ENCODE peak calls at places on chromosomes 6 and 20, in four cellular contexts. One of them, this sample, is unnamed.

GRCh38 chr6:165662041-165662491 is 975 bp downstream of the PDE10A start:
- DNase-seq in GM12878: no peak
- DNase-seq in HL-60: no peak
- DNase-seq in K562: no peak
- DNase-seq in this sample: no peak

GRCh38 chr6:139290787-139291294 is 957 bp downstream of the TXLNB start:
- DNase-seq in GM12878: peak; percentile 88
- DNase-seq in HL-60: peak; percentile 72
- DNase-seq in K562: no peak
- DNase-seq in this sample: peak; percentile 39

GRCh38 chr6:5636210-5637030 is 370.3 kb downstream of the NRN1 start:
- DNase-seq in GM12878: no peak
- DNase-seq in HL-60: no peak
- DNase-seq in K562: no peak
- DNase-seq in this sample: no peak

GRCh38 chr6:35496036-35496850 is 636 bp downstream of the TEAD3 start:
- DNase-seq in GM12878: no peak
- DNase-seq in HL-60: no peak
- DNase-seq in K562: peak; percentile 71
- DNase-seq in this sample: no peak

GRCh38 chr6:14454467-14454763 is 336.8 kb downstream of the CD83 start:
- DNase-seq in GM12878: no peak
- DNase-seq in HL-60: no peak
- DNase-seq in K562: peak; percentile 57
- DNase-seq in this sample: no peak

GRCh38 chr20:20557406-20557805 is 155.0 kb downstream of the RALGAPA2 start:
- DNase-seq in GM12878: no peak
- DNase-seq in HL-60: no peak
- DNase-seq in K562: no peak
- DNase-seq in this sample: no peak

GRCh38 chr6:109451376-109451775 is 4.2 kb downstream of the MICAL1 start:
- DNase-seq in GM12878: no peak
- DNase-seq in HL-60: no peak
- DNase-seq in K562: no peak
- DNase-seq in this sample: no peak

GRCh38 chr6:105135907-105136432 is 43.8 kb downstream of the POPDC3 start:
- DNase-seq in GM12878: no peak
- DNase-seq in HL-60: no peak
- DNase-seq in K562: no peak
- DNase-seq in this sample: no peak

GRCh38 chr6:156283091-156283490 is 494.1 kb upstream of the ARID1B start:
- DNase-seq in GM12878: no peak
- DNase-seq in HL-60: no peak
- DNase-seq in K562: no peak
- DNase-seq in this sample: no peak

GRCh38 chr6:35240838-35241801 is 18.4 kb upstream of the ZNF76 start:
- DNase-seq in GM12878: no peak
- DNase-seq in HL-60: peak; percentile 68
- DNase-seq in K562: peak; percentile 84
- DNase-seq in this sample: peak; percentile 83

GRCh38 chr6:24613361-24614047 is 32.5 kb downstream of the KIAA0319 start:
- DNase-seq in GM12878: no peak
- DNase-seq in HL-60: no peak
- DNase-seq in K562: no peak
- DNase-seq in this sample: no peak

GRCh38 chr6:134436281-134436815 is 118.4 kb upstream of the SGK1 start:
- DNase-seq in GM12878: peak; percentile 57
- DNase-seq in HL-60: no peak
- DNase-seq in K562: peak; percentile 76
- DNase-seq in this sample: peak; percentile 33

GRCh38 chr6:4360920-4361319 is 225.5 kb upstream of the ECI2 start:
- DNase-seq in GM12878: no peak
- DNase-seq in HL-60: no peak
- DNase-seq in K562: no peak
- DNase-seq in this sample: no peak

GRCh38 chr6:854405-855073 is 161.6 kb upstream of the EXOC2 start:
- DNase-seq in GM12878: no peak
- DNase-seq in HL-60: no peak
- DNase-seq in K562: no peak
- DNase-seq in this sample: no peak

GRCh38 chr6:3722211-3722621 is 29.3 kb downstream of the PXDC1 start:
- DNase-seq in GM12878: no peak
- DNase-seq in HL-60: no peak
- DNase-seq in K562: no peak
- DNase-seq in this sample: no peak

GRCh38 chr20:16553684-16554083 is 19.6 kb downstream of the KIF16B start:
- DNase-seq in GM12878: no peak
- DNase-seq in HL-60: no peak
- DNase-seq in K562: no peak
- DNase-seq in this sample: no peak

GRCh38 chr20:45347936-45348809 is at the start of gene SDC4:
- DNase-seq in GM12878: no peak
- DNase-seq in HL-60: no peak
- DNase-seq in K562: peak; percentile 86
- DNase-seq in this sample: no peak

GRCh38 chr20:6017467-6017866 is 36.4 kb downstream of the LRRN4 start:
- DNase-seq in GM12878: no peak
- DNase-seq in HL-60: no peak
- DNase-seq in K562: no peak
- DNase-seq in this sample: no peak

GRCh38 chr6:122207061-122207460 is 192.4 kb upstream of the HSF2 start:
- DNase-seq in GM12878: no peak
- DNase-seq in HL-60: no peak
- DNase-seq in K562: no peak
- DNase-seq in this sample: no peak

GRCh38 chr6:44851176-44851575 is 463.7 kb downstream of the CDC5L start:
- DNase-seq in GM12878: no peak
- DNase-seq in HL-60: no peak
- DNase-seq in K562: no peak
- DNase-seq in this sample: no peak

GRCh38 chr6:96787846-96788580 is 49.3 kb downstream of the GPR63 start:
- DNase-seq in GM12878: no peak
- DNase-seq in HL-60: no peak
- DNase-seq in K562: no peak
- DNase-seq in this sample: no peak

GRCh38 chr6:88573971-88574370 is 389.4 kb downstream of the RNGTT start:
- DNase-seq in GM12878: no peak
- DNase-seq in HL-60: no peak
- DNase-seq in K562: no peak
- DNase-seq in this sample: no peak

GRCh38 chr20:60206259-60206658 is 248.0 kb downstream of the CDH26 start:
- DNase-seq in GM12878: no peak
- DNase-seq in HL-60: peak; percentile 63
- DNase-seq in K562: peak; percentile 17
- DNase-seq in this sample: no peak

GRCh38 chr6:139368661-139369060 is 5.8 kb downstream of the CITED2 start:
- DNase-seq in GM12878: no peak
- DNase-seq in HL-60: no peak
- DNase-seq in K562: no peak
- DNase-seq in this sample: no peak

GRCh38 chr6:111409430-111409829 is 73.6 kb downstream of the REV3L start:
- DNase-seq in GM12878: no peak
- DNase-seq in HL-60: no peak
- DNase-seq in K562: no peak
- DNase-seq in this sample: no peak

GRCh38 chr6:48630511-48630910 is 519.5 kb upstream of the PTCHD4 start:
- DNase-seq in GM12878: no peak
- DNase-seq in HL-60: no peak
- DNase-seq in K562: no peak
- DNase-seq in this sample: no peak

GRCh38 chr6:115629415-115629814 is 431.3 kb downstream of the FRK start:
- DNase-seq in GM12878: no peak
- DNase-seq in HL-60: no peak
- DNase-seq in K562: no peak
- DNase-seq in this sample: no peak

GRCh38 chr6:33577106-33577535 is 3.0 kb downstream of the BAK1 start:
- DNase-seq in GM12878: no peak
- DNase-seq in HL-60: peak; percentile 85
- DNase-seq in K562: no peak
- DNase-seq in this sample: no peak

GRCh38 chr6:1607236-1607556 is 2.5 kb upstream of the FOXC1 start:
- DNase-seq in GM12878: no peak
- DNase-seq in HL-60: no peak
- DNase-seq in K562: no peak
- DNase-seq in this sample: no peak

GRCh38 chr20:3995749-3996305 is 19.5 kb downstream of the RNF24 start:
- DNase-seq in GM12878: no peak
- DNase-seq in HL-60: no peak
- DNase-seq in K562: no peak
- DNase-seq in this sample: no peak

GRCh38 chr6:65199683-65200082 is 507.3 kb downstream of the EYS start:
- DNase-seq in GM12878: no peak
- DNase-seq in HL-60: no peak
- DNase-seq in K562: no peak
- DNase-seq in this sample: no peak

GRCh38 chr6:134004714-134005113 is 47.7 kb downstream of the SLC2A12 start:
- DNase-seq in GM12878: no peak
- DNase-seq in HL-60: no peak
- DNase-seq in K562: no peak
- DNase-seq in this sample: no peak

GRCh38 chr20:50260480-50261221 is 70.0 kb downstream of the CEBPB start:
- DNase-seq in GM12878: no peak
- DNase-seq in HL-60: peak; percentile 85
- DNase-seq in K562: peak; percentile 38
- DNase-seq in this sample: no peak

GRCh38 chr6:31643818-31644454 is 8.5 kb downstream of the BAG6 start:
- DNase-seq in GM12878: no peak
- DNase-seq in HL-60: no peak
- DNase-seq in K562: no peak
- DNase-seq in this sample: no peak

GRCh38 chr20:39259808-39260207 is 297.7 kb downstream of the DHX35 start:
- DNase-seq in GM12878: no peak
- DNase-seq in HL-60: no peak
- DNase-seq in K562: no peak
- DNase-seq in this sample: no peak

GRCh38 chr20:46808565-46808964 is 86.1 kb upstream of the EYA2 start:
- DNase-seq in GM12878: no peak
- DNase-seq in HL-60: no peak
- DNase-seq in K562: no peak
- DNase-seq in this sample: no peak

GRCh38 chr20:59933296-59933848 is at the start of gene SYCP2:
- DNase-seq in GM12878: no peak
- DNase-seq in HL-60: no peak
- DNase-seq in K562: peak; percentile 92
- DNase-seq in this sample: no peak

GRCh38 chr20:35434085-35435005 is 3.7 kb downstream of the GDF5 start:
- DNase-seq in GM12878: no peak
- DNase-seq in HL-60: no peak
- DNase-seq in K562: no peak
- DNase-seq in this sample: no peak

GRCh38 chr20:35432430-35432735 is 5.6 kb downstream of the GDF5 start:
- DNase-seq in GM12878: no peak
- DNase-seq in HL-60: no peak
- DNase-seq in K562: no peak
- DNase-seq in this sample: no peak

GRCh38 chr20:35436175-35436568 is 1.9 kb downstream of the GDF5 start:
- DNase-seq in GM12878: no peak
- DNase-seq in HL-60: no peak
- DNase-seq in K562: no peak
- DNase-seq in this sample: no peak

GRCh38 chr20:35433337-35433736 is 4.7 kb downstream of the GDF5 start:
- DNase-seq in GM12878: no peak
- DNase-seq in HL-60: no peak
- DNase-seq in K562: no peak
- DNase-seq in this sample: no peak

GRCh38 chr20:35431621-35432429 is 6.2 kb downstream of the GDF5 start:
- DNase-seq in GM12878: no peak
- DNase-seq in HL-60: no peak
- DNase-seq in K562: no peak
- DNase-seq in this sample: no peak
- TF ChIP-seq SPI1 in GM12878: no peak
- TF ChIP-seq SPI1 in HL-60: no peak
- TF ChIP-seq SPI1 in K562: no peak
- TF ChIP-seq SPI1 in this sample: no peak

GRCh38 chr20:32494498-32495216 is 90.5 kb downstream of the NOL4L start:
- DNase-seq in GM12878: no peak
- DNase-seq in HL-60: no peak
- DNase-seq in K562: no peak
- DNase-seq in this sample: no peak
- TF ChIP-seq SPI1 in GM12878: no peak
- TF ChIP-seq SPI1 in HL-60: no peak
- TF ChIP-seq SPI1 in K562: no peak
- TF ChIP-seq SPI1 in this sample: no peak

GRCh38 chr6:50829898-50830439 is 11.3 kb downstream of the TFAP2B start:
- DNase-seq in GM12878: no peak
- DNase-seq in HL-60: no peak
- DNase-seq in K562: no peak
- DNase-seq in this sample: no peak
- TF ChIP-seq SPI1 in GM12878: no peak
- TF ChIP-seq SPI1 in HL-60: no peak
- TF ChIP-seq SPI1 in K562: no peak
- TF ChIP-seq SPI1 in this sample: no peak

GRCh38 chr6:127148511-127148910 is 30.0 kb downstream of the RSPO3 start:
- DNase-seq in GM12878: no peak
- DNase-seq in HL-60: no peak
- DNase-seq in K562: no peak
- DNase-seq in this sample: no peak
- TF ChIP-seq SPI1 in GM12878: no peak
- TF ChIP-seq SPI1 in HL-60: no peak
- TF ChIP-seq SPI1 in K562: no peak
- TF ChIP-seq SPI1 in this sample: no peak